ENCODE peak calls at places on chromosomes 1 and 21, in four cellular contexts. S is CD4-positive, alpha-beta T cell; M is cerebellar nuclear complex; J is hypothalamus. B is an unnamed sample.

GRCh38 chr1:196400478-196401453 is 207.5 kb downstream of the KCNT2 start:
- DNase-seq in S (no peak), M (no peak), J (no peak), B (no peak)

GRCh38 chr1:243394610-243395490 is 139.0 kb downstream of the SDCCAG8 start:
- DNase-seq in S (no peak), M (no peak), J (no peak), B (no peak)

GRCh38 chr21:19781881-19782652 is 1216.1 kb upstream of the NCAM2 start:
- DNase-seq in S (no peak), M (no peak), J (no peak), B (no peak)

GRCh38 chr1:43991476-43992231 is at the start of gene CCDC24:
- DNase-seq in S (peak; percentile 73), M (no peak), J (peak; percentile 81), B (peak; percentile 86)

GRCh38 chr1:54945393-54945936 is 35.0 kb upstream of the TMEM61 start:
- DNase-seq in S (no peak), M (no peak), J (no peak), B (no peak)

GRCh38 chr1:242187816-242188215 is 188.9 kb upstream of the MAP1LC3C start:
- DNase-seq in S (no peak), M (no peak), J (no peak), B (no peak)

GRCh38 chr1:182397653-182398388 is 2.6 kb downstream of the TEDDM1 start:
- DNase-seq in S (no peak), M (no peak), J (no peak), B (no peak)

GRCh38 chr1:168112673-168113305 is 23.9 kb downstream of the GPR161 start:
- DNase-seq in S (no peak), M (no peak), J (no peak), B (no peak)

GRCh38 chr1:222370911-222371717 is 176.8 kb downstream of the HHIPL2 start:
- DNase-seq in S (no peak), M (no peak), J (no peak), B (no peak)

GRCh38 chr1:110538921-110539320 is 19.9 kb upstream of the KCNA10 start:
- DNase-seq in S (no peak), M (peak; percentile 91), J (peak; percentile 22), B (peak; percentile 96)

GRCh38 chr21:45529785-45530422 is 12.3 kb downstream of the SLC19A1 start:
- DNase-seq in S (no peak), M (no peak), J (no peak), B (no peak)

GRCh38 chr1:231643333-231644237 is 17.0 kb downstream of the DISC1 start:
- DNase-seq in S (no peak), M (no peak), J (no peak), B (no peak)

GRCh38 chr1:20626098-20626427 is 7.2 kb upstream of the PINK1 start:
- DNase-seq in S (no peak), M (no peak), J (no peak), B (no peak)

GRCh38 chr1:101264699-101265098 is 27.9 kb downstream of the S1PR1 start:
- DNase-seq in S (no peak), M (no peak), J (no peak), B (no peak)